ENCODE peak calls at places on chromosomes 5 and 9, in nine cellular contexts. U is EL; T is activated CD4-positive, alpha-beta T cell treated with anti-CD3 and anti-CD28 coated beads, Interleukin-2, amount 10 ng/mL, durations not matched to agents 7 days and 5 days; S is stimulated activated CD8-positive, alpha-beta memory T cell treated with anti-CD3 and anti-CD28 coated beads, Interleukin-7, amount 100 ng/mL, for 4 hours; A is nucleus accumbens; J is A549; Z is dorsolateral prefrontal cortex; B is adipocyte; R is HEK293T. V is an unnamed sample.

GRCh38 chr5:98341038-98341710 is 432.3 kb upstream of the RGMB start:
- DNase-seq in A (no peak), T (no peak), R (no peak), J (no peak), S (no peak), U (peak; percentile 97), B (peak; percentile 78), Z (no peak), V (no peak)

GRCh38 chr9:120982851-120983250 is 56.3 kb upstream of the TRAF1 start:
- DNase-seq in S (no peak), U (peak; percentile 22), T (no peak), J (no peak), Z (no peak), B (peak; percentile 58), R (no peak), A (no peak), V (no peak)

GRCh38 chr9:9352877-9353481 is 1259.8 kb downstream of the PTPRD start:
- DNase-seq in U (no peak), T (no peak), A (no peak), Z (no peak), R (no peak), J (no peak), B (peak; percentile 19), S (no peak), V (no peak)

GRCh38 chr9:125843646-125844045 is 96.5 kb downstream of the PBX3 start:
- DNase-seq in B (no peak), A (no peak), Z (no peak), R (peak; percentile 57), T (no peak), J (no peak), S (no peak), U (no peak), V (no peak)

GRCh38 chr5:172453986-172454354 is 355 bp downstream of the SH3PXD2B start:
- DNase-seq in R (peak; percentile 61), J (peak; percentile 27), Z (no peak), S (no peak), A (peak; percentile 55), U (peak; percentile 47), T (no peak), B (peak; percentile 66), V (no peak)

GRCh38 chr5:17497446-17497845 is 585 bp upstream of the TAF11L2 start:
- DNase-seq in S (no peak), J (no peak), T (no peak), Z (no peak), B (no peak), U (no peak), A (no peak), R (no peak), V (no peak)

GRCh38 chr5:98930972-98931762 is 2.4 kb upstream of the CHD1 start:
- DNase-seq in Z (no peak), J (no peak), R (no peak), B (no peak), S (no peak), T (no peak), A (no peak), U (no peak), V (no peak)

GRCh38 chr5:171390883-171391677 is 3.4 kb downstream of the NPM1 start:
- DNase-seq in R (no peak), B (no peak), Z (no peak), J (no peak), U (no peak), A (no peak), T (no peak), S (no peak), V (no peak)

GRCh38 chr5:115962565-115963402 is 509 bp downstream of the LVRN start:
- DNase-seq in B (no peak), J (no peak), S (no peak), Z (no peak), T (no peak), R (no peak), U (no peak), A (no peak), V (no peak)

GRCh38 chr5:138898336-138898735 is 23.2 kb upstream of the LRRTM2 start:
- DNase-seq in S (no peak), T (no peak), B (no peak), J (no peak), A (no peak), Z (no peak), U (no peak), R (no peak), V (no peak)

GRCh38 chr5:42645138-42645537 is 111.5 kb upstream of the CCDC152 start:
- DNase-seq in B (peak; percentile 3), S (no peak), R (no peak), U (no peak), T (no peak), A (no peak), J (no peak), Z (no peak), V (no peak)

GRCh38 chr9:106745457-106745856 is 117.5 kb upstream of the ZNF462 start:
- DNase-seq in R (no peak), S (no peak), Z (no peak), T (no peak), A (no peak), U (peak; percentile 48), J (no peak), B (peak; percentile 47), V (no peak)

GRCh38 chr9:136091582-136092352 is 3.3 kb downstream of the NACC2 start:
- DNase-seq in Z (no peak), B (peak; percentile 41), T (no peak), U (no peak), S (no peak), J (no peak), R (no peak), A (no peak), V (no peak)

GRCh38 chr5:148397968-148398595 is 14.3 kb downstream of the FBXO38 start:
- DNase-seq in S (no peak), R (no peak), B (no peak), Z (no peak), U (no peak), T (no peak), A (no peak), J (no peak), V (no peak)